ENCODE peak calls at places on chromosomes 16 and 17, in six cellular contexts. A is HTR-8/SVneo, B is GM10248, E is left kidney, X is HL-60, C is Caco-2. J is an unnamed sample.

GRCh38 chr17:74842599-74843351 is 16.9 kb downstream of the GRIN2C start:
- DNase-seq in A (peak), E (peak), C (peak), X (no peak), B (peak), J (peak)

GRCh38 chr16:54165174-54165911 is 121.2 kb downstream of the IRX3 start:
- DNase-seq in B (no peak), E (no peak), X (no peak), C (peak), A (no peak), J (no peak)

GRCh38 chr17:81403040-81403467 is 7.8 kb downstream of the BAHCC1 start:
- DNase-seq in E (peak), X (no peak), C (no peak), B (no peak), A (no peak), J (no peak)

GRCh38 chr16:1960665-1961630 is 1.6 kb downstream of the NDUFB10 start:
- DNase-seq in A (no peak), X (no peak), B (no peak), C (peak), E (no peak), J (peak)

GRCh38 chr17:17859909-17860760 is 23.3 kb upstream of the SREBF1 start:
- DNase-seq in A (peak), X (peak), C (peak), B (peak), E (peak), J (peak)

GRCh38 chr17:8057691-8058114 is 18.8 kb downstream of the ALOX15B start:
- DNase-seq in B (peak), X (no peak), C (peak), E (peak), A (peak), J (peak)

GRCh38 chr17:1625053-1625452 is 3.6 kb downstream of the SLC43A2 start:
- DNase-seq in A (no peak), B (no peak), X (no peak), C (no peak), E (no peak), J (no peak)

GRCh38 chr17:35716897-35717839 is 14.3 kb upstream of the RASL10B start:
- DNase-seq in X (no peak), C (no peak), A (no peak), B (no peak), E (no peak), J (no peak)

GRCh38 chr16:73065617-73066313 is 17.8 kb upstream of the ZFHX3 start:
- DNase-seq in C (no peak), X (no peak), A (no peak), E (peak), B (no peak), J (no peak)

GRCh38 chr17:56985371-56986162 is 7.6 kb downstream of the SCPEP1 start:
- DNase-seq in E (no peak), B (no peak), A (no peak), X (peak), C (no peak), J (no peak)